ENCODE peak calls at places on chromosome 16, in seven cellular contexts. T is hepatocyte, K is fibroblast of lung, U is HCT116, H is GM23338, S is HepG2, N is PC-9. P is an unnamed sample.

GRCh38 chr16:78324649-78325274 is 225.3 kb downstream of the WWOX start:
- DNase-seq in U (no peak), N (no peak), K (peak; percentile 17), S (peak; percentile 16), T (no peak), H (peak; percentile 37), P (no peak)

GRCh38 chr16:84648595-84649510 is 542 bp downstream of the KLHL36 start:
- DNase-seq in H (peak; percentile 62), N (peak; percentile 48), T (peak; percentile 80), S (no peak), U (no peak), K (peak; percentile 13), P (no peak)

GRCh38 chr16:20023190-20023589 is 50.5 kb downstream of the GPR139 start:
- DNase-seq in K (peak; percentile 5), T (peak; percentile 45), N (no peak), S (peak; percentile 32), U (no peak), H (peak; percentile 70), P (no peak)

GRCh38 chr16:85195884-85196816 is 83.9 kb upstream of the CIBAR2 start:
- DNase-seq in U (no peak), N (no peak), K (no peak), H (no peak), T (no peak), S (no peak), P (no peak)

GRCh38 chr16:78460428-78460827 is 361.0 kb downstream of the WWOX start:
- DNase-seq in N (no peak), S (peak; percentile 80), U (no peak), H (no peak), K (no peak), T (peak; percentile 26), P (no peak)

GRCh38 chr16:28491080-28491969 is 549 bp downstream of the CLN3 start:
- DNase-seq in U (no peak), N (peak; percentile 72), K (peak; percentile 9), T (peak; percentile 52), S (peak; percentile 49), H (peak; percentile 64), P (peak; percentile 3)

GRCh38 chr16:14013571-14014283 is 57.4 kb upstream of the MRTFB start:
- DNase-seq in N (peak; percentile 17), S (peak; percentile 77), U (no peak), K (peak; percentile 99), H (peak; percentile 37), T (peak; percentile 18), P (peak; percentile 83)

GRCh38 chr16:870856-871561 is 70.5 kb upstream of the GNG13 start:
- DNase-seq in N (no peak), S (no peak), U (no peak), T (no peak), H (no peak), K (no peak), P (no peak)

GRCh38 chr16:13193721-13194120 is 292.3 kb downstream of the SHISA9 start:
- DNase-seq in N (no peak), T (no peak), S (no peak), H (no peak), K (no peak), U (no peak), P (no peak)

GRCh38 chr16:89143911-89144675 is 27.5 kb upstream of the CDH15 start:
- DNase-seq in U (no peak), S (no peak), K (no peak), N (no peak), H (no peak), T (no peak), P (no peak)

GRCh38 chr16:1537763-1538289 is 4.4 kb downstream of the TMEM204 start:
- DNase-seq in T (no peak), N (no peak), S (no peak), K (no peak), U (no peak), H (no peak), P (no peak)

GRCh38 chr16:19886061-19886792 is 1.6 kb upstream of the GPRC5B start:
- DNase-seq in K (peak; percentile 79), T (peak; percentile 83), H (peak; percentile 91), U (peak; percentile 72), S (peak; percentile 76), N (peak; percentile 76), P (peak; percentile 47)

GRCh38 chr16:57818377-57819055 is 16.2 kb upstream of the KIFC3 start:
- DNase-seq in T (no peak), U (no peak), K (no peak), H (no peak), N (no peak), S (no peak), P (no peak)

GRCh38 chr16:73056383-73056782 is 8.5 kb upstream of the ZFHX3 start:
- DNase-seq in N (no peak), T (peak; percentile 4), U (no peak), K (no peak), H (peak; percentile 1), S (no peak), P (no peak)

GRCh38 chr16:73056911-73057310 is 9.0 kb upstream of the ZFHX3 start:
- DNase-seq in K (peak; percentile 51), H (peak; percentile 3), N (no peak), U (no peak), S (no peak), T (peak; percentile 10), P (no peak)

GRCh38 chr16:73058221-73058615 is 10.3 kb upstream of the ZFHX3 start:
- DNase-seq in N (peak; percentile 64), U (no peak), S (no peak), H (peak; percentile 62), K (no peak), T (peak; percentile 80), P (no peak)

GRCh38 chr16:73058616-73059409 is 10.9 kb upstream of the ZFHX3 start:
- DNase-seq in N (peak; percentile 34), T (no peak), U (peak; percentile 38), H (peak; percentile 75), S (no peak), K (peak; percentile 77), P (peak; percentile 60)

DNA sequence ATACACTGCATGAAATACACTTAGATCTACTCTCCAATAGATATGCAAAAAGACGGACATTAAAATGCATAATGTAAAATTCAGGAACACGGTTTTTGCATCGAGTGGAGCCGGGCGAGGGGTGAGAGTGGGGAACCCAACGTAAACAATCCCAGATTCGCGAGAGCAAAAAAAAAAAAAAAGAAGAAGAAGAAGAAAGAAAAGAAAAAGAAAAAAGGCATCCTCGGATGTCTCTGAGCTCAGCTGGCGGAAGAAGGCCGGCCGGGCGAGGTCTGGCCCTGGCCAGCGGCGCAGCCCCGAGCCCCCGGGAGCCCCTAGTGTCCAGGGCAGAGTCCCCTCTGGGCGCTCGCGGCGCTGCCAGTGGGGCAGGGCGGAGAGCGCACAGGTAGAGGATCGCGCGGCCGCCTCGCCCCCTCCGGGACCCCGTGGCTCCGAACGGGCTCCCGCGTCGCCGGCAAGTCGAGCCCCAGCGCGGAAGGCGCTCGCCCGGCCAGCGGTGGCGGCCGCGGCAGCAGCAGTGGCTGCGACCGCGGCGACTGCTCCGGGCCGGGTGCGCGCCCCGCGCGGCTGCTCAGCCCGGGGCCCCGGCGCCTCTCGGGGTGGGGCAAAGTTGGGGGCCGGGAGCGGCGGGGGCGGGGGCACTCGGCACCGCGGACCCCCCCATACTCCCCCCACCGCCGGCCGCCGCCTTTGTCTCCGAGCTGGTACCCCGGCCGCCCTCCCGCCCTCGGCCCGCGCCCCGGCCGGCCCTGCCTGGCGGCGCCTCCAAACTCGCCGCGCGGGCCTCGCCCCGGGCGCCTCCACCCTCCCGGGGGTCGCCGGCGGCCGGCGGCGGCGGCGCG is 9.7 kb upstream of the ZFHX3 start:
- DNase-seq in S (no peak), U (no peak), H (peak; percentile 58), N (peak; percentile 32), K (no peak), T (peak; percentile 82), P (no peak)
- TF ChIP-seq EZH2 in S (no peak), U (no peak), H (peak; percentile 90), N (no peak), K (no peak), T (no peak), P (no peak)

GRCh38 chr16:31214705-31215286 is 877 bp downstream of the TRIM72 start:
- DNase-seq in K (no peak), H (peak; percentile 61), S (no peak), T (no peak), N (no peak), U (no peak), P (no peak)
- TF ChIP-seq EZH2 in K (no peak), H (no peak), S (no peak), T (peak; percentile 87), N (no peak), U (no peak), P (peak; percentile 92)

DNA sequence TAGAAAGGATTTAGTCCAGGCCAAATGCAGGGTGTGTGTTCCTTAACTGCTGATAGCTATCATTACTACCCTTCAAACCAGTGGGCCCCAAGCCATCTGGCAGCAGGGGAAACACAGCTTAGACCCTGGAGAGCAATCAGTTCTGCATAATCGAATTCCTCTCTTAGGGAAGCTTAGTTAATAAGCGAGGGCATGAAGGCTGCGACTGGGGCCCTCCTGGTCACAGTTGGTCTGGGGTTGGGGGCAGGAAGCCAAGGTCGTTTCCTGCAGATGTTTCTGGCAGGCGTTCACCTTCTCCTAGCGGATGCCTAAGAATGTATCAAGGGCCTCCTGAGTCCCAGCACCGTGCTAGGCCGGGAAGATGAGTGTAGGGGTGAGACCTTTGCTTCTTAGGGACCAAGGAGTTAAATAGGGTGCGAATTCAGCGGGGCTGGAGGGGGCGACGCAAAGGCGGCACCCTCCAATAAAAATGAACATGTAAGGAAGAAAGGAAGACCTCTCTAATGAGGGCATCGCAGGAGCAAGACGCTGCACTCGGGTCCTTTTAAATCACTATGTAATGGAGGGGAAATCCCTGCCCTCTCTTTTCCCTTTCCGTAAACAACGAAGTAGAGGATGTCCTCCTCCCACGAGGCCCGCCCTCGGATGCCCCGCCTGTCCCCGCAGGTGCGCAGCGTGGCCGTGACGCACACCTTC is 16.5 kb upstream of the EEF2K start:
- DNase-seq in U (no peak), T (peak; percentile 30), K (peak; percentile 32), S (no peak), N (no peak), H (peak; percentile 59), P (no peak)
- TF ChIP-seq EZH2 in U (no peak), T (no peak), K (no peak), S (no peak), N (no peak), H (no peak), P (no peak)

GRCh38 chr16:51151951-51152663 is 1.0 kb upstream of the SALL1 start:
- DNase-seq in K (peak; percentile 40), U (no peak), H (peak; percentile 88), N (no peak), S (peak; percentile 79), T (peak; percentile 85), P (peak; percentile 83)

GRCh38 chr16:51150894-51151320 is at the start of gene SALL1:
- DNase-seq in K (peak; percentile 6), T (no peak), S (no peak), U (no peak), N (no peak), H (no peak), P (no peak)

GRCh38 chr16:51150159-51150893 is 744 bp downstream of the SALL1 start:
- DNase-seq in K (no peak), N (no peak), U (no peak), H (peak; percentile 57), T (no peak), S (no peak), P (no peak)

GRCh38 chr16:51152691-51153261 is 1.7 kb upstream of the SALL1 start:
- DNase-seq in T (no peak), H (peak; percentile 71), N (no peak), U (no peak), K (peak; percentile 10), S (no peak), P (peak; percentile 53)

DNA sequence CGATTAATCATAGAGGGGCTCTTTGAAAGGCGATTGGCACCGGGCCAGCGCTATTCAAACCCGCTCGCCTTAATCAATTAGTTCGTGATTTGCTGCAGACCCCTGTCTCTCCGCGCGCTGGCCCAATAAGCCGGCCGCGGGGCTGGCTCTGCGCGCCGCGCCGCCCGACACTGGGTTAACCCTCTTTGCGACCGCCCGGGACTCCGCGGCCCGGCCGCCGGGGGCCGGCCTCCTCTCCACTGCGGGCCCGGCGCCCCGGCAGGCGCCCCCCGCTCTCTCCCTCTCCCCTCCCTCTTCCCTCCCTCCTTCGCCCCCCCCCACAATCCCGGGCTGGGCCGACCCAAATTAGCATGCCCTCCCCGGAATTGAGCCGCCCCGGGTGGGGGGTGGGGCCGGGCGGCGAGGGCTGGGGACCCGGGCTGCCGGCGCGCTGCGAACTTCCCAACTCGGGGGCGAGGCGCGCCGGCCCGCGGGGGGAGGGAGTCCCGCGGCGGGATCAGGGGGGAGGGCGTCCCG is 423 bp upstream of the SALL1 start:
- DNase-seq in U (no peak), T (peak; percentile 84), K (peak; percentile 37), N (no peak), S (peak; percentile 86), H (peak; percentile 92), P (peak; percentile 85)
- TF ChIP-seq EZH2 in U (no peak), T (no peak), K (no peak), N (no peak), S (no peak), H (no peak), P (no peak)